ENCODE peak calls at places on chromosomes 4 and X, in five cellular contexts. R is astrocyte of the spinal cord; A is stimulated activated effector memory CD8-positive, alpha-beta T cell treated with anti-CD3 and anti-CD28 coated beads, Interleukin-12 subunit alpha, Interleukin-12 subunit beta, amount 100 ng/mL, for 72 hours; T is nucleus accumbens; E is ACHN. I is an unnamed sample.

GRCh38 chrX:84729809-84730208 is 227.6 kb upstream of the HDX start:
- DNase-seq in T (peak), E (peak), R (peak), A (no peak), I (peak)

GRCh38 chr4:105155426-105155825 is 8.8 kb downstream of the TET2 start:
- DNase-seq in R (no peak), A (no peak), T (no peak), E (no peak), I (no peak)

GRCh38 chrX:132118361-132118760 is 9.5 kb downstream of the FRMD7 start:
- DNase-seq in E (no peak), R (no peak), T (no peak), A (no peak), I (no peak)

GRCh38 chr4:139208404-139208945 is 31.5 kb upstream of the ELF2 start:
- DNase-seq in A (no peak), E (no peak), T (no peak), R (peak), I (peak)

GRCh38 chrX:7073336-7073735 is 74.2 kb upstream of the STS start:
- DNase-seq in A (no peak), E (no peak), R (no peak), T (no peak), I (no peak)

GRCh38 chr4:37561803-37562207 is 124.4 kb downstream of the RELL1 start:
- DNase-seq in E (no peak), A (no peak), T (no peak), R (peak), I (no peak)

GRCh38 chrX:15663439-15663838 is 1.2 kb downstream of the CLTRN start:
- DNase-seq in T (no peak), R (no peak), E (no peak), A (no peak), I (no peak)

GRCh38 chr4:15942283-15942682 is 3.7 kb upstream of the FGFBP1 start:
- DNase-seq in R (no peak), A (no peak), T (no peak), E (no peak), I (no peak)

GRCh38 chr4:81600511-81601269 is 129.0 kb upstream of the RASGEF1B start:
- DNase-seq in A (no peak), T (no peak), R (no peak), E (no peak), I (no peak)

GRCh38 chr4:88137112-88137511 is 21.3 kb downstream of the ABCG2 start:
- DNase-seq in E (no peak), T (no peak), R (peak), A (no peak), I (no peak)

GRCh38 chrX:30814978-30815377 is 74.1 kb downstream of the TAB3 start:
- DNase-seq in T (no peak), A (no peak), R (no peak), E (no peak), I (no peak)

GRCh38 chr4:173362666-173363065 is 8.1 kb upstream of the SAP30 start:
- DNase-seq in A (no peak), E (no peak), T (no peak), R (no peak), I (no peak)

GRCh38 chrX:119477812-119478232 is 9.6 kb downstream of the SLC25A5 start:
- DNase-seq in E (peak), T (no peak), R (peak), A (no peak), I (no peak)

GRCh38 chr4:143773998-143774898 is 73.8 kb upstream of the FREM3 start:
- DNase-seq in E (peak), A (no peak), T (no peak), R (peak), I (no peak)

GRCh38 chrX:13432376-13432775 is 112.5 kb upstream of the ATXN3L start:
- DNase-seq in T (no peak), R (peak), A (no peak), E (peak), I (no peak)

GRCh38 chr4:108941914-108942379 is 179.1 kb upstream of the ETNPPL start:
- DNase-seq in A (no peak), R (no peak), T (no peak), E (no peak), I (no peak)

GRCh38 chr4:153169811-153170210 is 34.4 kb upstream of the TRIM2 start:
- DNase-seq in E (no peak), R (no peak), A (no peak), T (peak), I (peak)

GRCh38 chr4:74531952-74532794 is 87.2 kb downstream of the AREG start:
- DNase-seq in A (no peak), T (no peak), E (peak), R (peak), I (peak)

GRCh38 chrX:128992107-128992971 is 531.0 kb downstream of the SMARCA1 start:
- DNase-seq in T (no peak), R (no peak), A (no peak), E (no peak), I (no peak)

GRCh38 chr4:67549123-67549522 is 3.8 kb upstream of the CENPC start:
- DNase-seq in A (no peak), T (no peak), E (peak), R (no peak), I (no peak)

GRCh38 chrX:49174723-49175122 is 3.0 kb downstream of the PLP2 start:
- DNase-seq in A (no peak), E (no peak), T (no peak), R (no peak), I (no peak)

GRCh38 chr4:184598753-184599491 is 50.3 kb downstream of the CASP3 start:
- DNase-seq in E (no peak), T (no peak), A (no peak), R (no peak), I (no peak)

GRCh38 chr4:181952478-181952877 is 290.7 kb upstream of the TENM3 start:
- DNase-seq in T (no peak), R (peak), A (no peak), E (peak), I (no peak)